ENCODE peak calls at places on chromosomes 3 and 15, in five cellular contexts. One of them, this sample, is unnamed.

GRCh38 chr3:73530030-73530411 is 94.7 kb downstream of the PDZRN3 start:
- DNase-seq in cardiac fibroblast: peak
- DNase-seq in ovary: no peak
- DNase-seq in fibroblast of lung: peak
- DNase-seq in left colon: no peak
- DNase-seq in this sample: no peak

GRCh38 chr3:24339266-24339825 is 155.3 kb downstream of the THRB start:
- DNase-seq in left colon: no peak
- DNase-seq in ovary: no peak
- DNase-seq in cardiac fibroblast: no peak
- DNase-seq in fibroblast of lung: no peak
- DNase-seq in this sample: no peak

GRCh38 chr3:53261712-53262111 is 5.9 kb upstream of the TKT start:
- DNase-seq in fibroblast of lung: no peak
- DNase-seq in ovary: no peak
- DNase-seq in cardiac fibroblast: no peak
- DNase-seq in left colon: no peak
- DNase-seq in this sample: no peak

GRCh38 chr3:127775398-127776109 is 46.8 kb downstream of the MGLL start:
- DNase-seq in fibroblast of lung: peak
- DNase-seq in cardiac fibroblast: peak
- DNase-seq in ovary: peak
- DNase-seq in left colon: no peak
- DNase-seq in this sample: no peak

GRCh38 chr3:45819543-45819942 is 22.4 kb downstream of the LZTFL1 start:
- DNase-seq in cardiac fibroblast: peak
- DNase-seq in ovary: no peak
- DNase-seq in left colon: no peak
- DNase-seq in fibroblast of lung: peak
- DNase-seq in this sample: no peak

GRCh38 chr3:134374791-134375541 is 719 bp upstream of the AMOTL2 start:
- DNase-seq in left colon: peak
- DNase-seq in cardiac fibroblast: no peak
- DNase-seq in ovary: peak
- DNase-seq in fibroblast of lung: no peak
- DNase-seq in this sample: peak

GRCh38 chr15:98731712-98732450 is 83.5 kb downstream of the IGF1R start:
- DNase-seq in left colon: no peak
- DNase-seq in ovary: no peak
- DNase-seq in cardiac fibroblast: no peak
- DNase-seq in fibroblast of lung: no peak
- DNase-seq in this sample: no peak

GRCh38 chr3:120013481-120013880 is 80.8 kb downstream of the GSK3B start:
- DNase-seq in left colon: no peak
- DNase-seq in fibroblast of lung: peak
- DNase-seq in cardiac fibroblast: no peak
- DNase-seq in ovary: no peak
- DNase-seq in this sample: no peak

GRCh38 chr3:72384602-72385001 is 463.6 kb downstream of the SHQ1 start:
- DNase-seq in ovary: no peak
- DNase-seq in cardiac fibroblast: no peak
- DNase-seq in fibroblast of lung: no peak
- DNase-seq in left colon: no peak
- DNase-seq in this sample: no peak

GRCh38 chr15:101307897-101308603 is 13.0 kb upstream of the SNRPA1 start:
- DNase-seq in ovary: no peak
- DNase-seq in cardiac fibroblast: no peak
- DNase-seq in left colon: peak
- DNase-seq in fibroblast of lung: no peak
- DNase-seq in this sample: no peak

GRCh38 chr3:52277972-52278509 is 408 bp downstream of the WDR82 start:
- DNase-seq in ovary: no peak
- DNase-seq in left colon: peak
- DNase-seq in fibroblast of lung: peak
- DNase-seq in cardiac fibroblast: no peak
- DNase-seq in this sample: no peak

GRCh38 chr15:40716165-40716564 is 21.2 kb downstream of the RAD51 start:
- DNase-seq in fibroblast of lung: no peak
- DNase-seq in cardiac fibroblast: no peak
- DNase-seq in left colon: no peak
- DNase-seq in ovary: no peak
- DNase-seq in this sample: no peak

GRCh38 chr3:48372862-48373435 is 930 bp downstream of the FBXW12 start:
- DNase-seq in ovary: no peak
- DNase-seq in fibroblast of lung: no peak
- DNase-seq in cardiac fibroblast: no peak
- DNase-seq in left colon: no peak
- DNase-seq in this sample: no peak

GRCh38 chr15:32893412-32893811 is 175.6 kb downstream of the GREM1 start:
- DNase-seq in ovary: no peak
- DNase-seq in fibroblast of lung: no peak
- DNase-seq in cardiac fibroblast: no peak
- DNase-seq in left colon: no peak
- DNase-seq in this sample: no peak

GRCh38 chr15:62495670-62496328 is 330.7 kb upstream of the C2CD4B start:
- DNase-seq in ovary: no peak
- DNase-seq in left colon: no peak
- DNase-seq in cardiac fibroblast: peak
- DNase-seq in fibroblast of lung: peak
- DNase-seq in this sample: peak

GRCh38 chr15:100060276-100060926 is 281.4 kb downstream of the ADAMTS17 start:
- DNase-seq in fibroblast of lung: no peak
- DNase-seq in ovary: no peak
- DNase-seq in left colon: no peak
- DNase-seq in cardiac fibroblast: peak
- DNase-seq in this sample: no peak